ENCODE peak calls at places on chromosomes 11 and 22, in four cellular contexts. E is HL-60, X is breast epithelium, Z is endothelial cell of umbilical vein. I is an unnamed sample.

GRCh38 chr11:116928845-116929244 is 91.4 kb upstream of the APOA1 start:
- DNase-seq in E (no peak), X (no peak), Z (no peak), I (no peak)

GRCh38 chr22:46042786-46043185 is 65.8 kb upstream of the WNT7B start:
- DNase-seq in X (no peak), Z (no peak), E (no peak), I (no peak)

GRCh38 chr11:32334822-32335221 is 100.5 kb downstream of the WT1 start:
- DNase-seq in E (no peak), Z (no peak), X (no peak), I (no peak)

GRCh38 chr11:99893803-99894202 is 793.3 kb upstream of the ARHGAP42 start:
- DNase-seq in X (no peak), E (no peak), Z (no peak), I (no peak)

GRCh38 chr11:117936973-117937372 is 7.8 kb upstream of the TMPRSS13 start:
- DNase-seq in Z (no peak), E (no peak), X (no peak), I (no peak)

GRCh38 chr22:19766506-19767426 is 6.2 kb downstream of the TBX1 start:
- DNase-seq in Z (no peak), X (no peak), E (peak), I (no peak)

GRCh38 chr11:122578168-122578825 is 77.2 kb upstream of the UBASH3B start:
- DNase-seq in Z (no peak), X (no peak), E (no peak), I (no peak)

GRCh38 chr22:21791635-21792625 is 56.3 kb upstream of the YPEL1 start:
- DNase-seq in E (no peak), Z (no peak), X (no peak), I (no peak)

GRCh38 chr22:30327864-30328345 is 1.2 kb upstream of the TBC1D10A start:
- DNase-seq in E (no peak), Z (no peak), X (no peak), I (no peak)

GRCh38 chr22:30325065-30325720 is 1.5 kb downstream of the TBC1D10A start:
- DNase-seq in Z (no peak), E (no peak), X (peak), I (no peak)

GRCh38 chr22:30328466-30329049 is 1.8 kb upstream of the TBC1D10A start:
- DNase-seq in Z (no peak), X (no peak), E (no peak), I (no peak)

GRCh38 chr22:30325724-30326703 is 727 bp downstream of the TBC1D10A start:
- DNase-seq in Z (no peak), E (peak), X (peak), I (peak)

GRCh38 chr22:30326704-30327362 is at the start of gene TBC1D10A:
- DNase-seq in E (peak), X (peak), Z (peak), I (peak)
- TF ChIP-seq POLR2AphosphoS5 in E (no peak), X (peak), Z (peak), I (peak)

GRCh38 chr11:11510939-11511338 is 110.9 kb downstream of the GALNT18 start:
- DNase-seq in E (no peak), Z (no peak), X (peak), I (no peak)
- TF ChIP-seq POLR2AphosphoS5 in E (no peak), Z (no peak), X (no peak), I (no peak)

GRCh38 chr11:1450344-1450875 is 36.2 kb downstream of the MOB2 start:
- DNase-seq in X (no peak), Z (no peak), E (no peak), I (no peak)

GRCh38 chr11:1450958-1451710 is 35.4 kb downstream of the MOB2 start:
- DNase-seq in Z (no peak), E (no peak), X (no peak), I (no peak)

GRCh38 chr11:1448166-1448825 is 38.3 kb downstream of the MOB2 start:
- DNase-seq in Z (no peak), E (no peak), X (no peak), I (no peak)

GRCh38 chr11:1449516-1450270 is 36.9 kb downstream of the MOB2 start:
- DNase-seq in E (no peak), X (no peak), Z (no peak), I (no peak)

DNA sequence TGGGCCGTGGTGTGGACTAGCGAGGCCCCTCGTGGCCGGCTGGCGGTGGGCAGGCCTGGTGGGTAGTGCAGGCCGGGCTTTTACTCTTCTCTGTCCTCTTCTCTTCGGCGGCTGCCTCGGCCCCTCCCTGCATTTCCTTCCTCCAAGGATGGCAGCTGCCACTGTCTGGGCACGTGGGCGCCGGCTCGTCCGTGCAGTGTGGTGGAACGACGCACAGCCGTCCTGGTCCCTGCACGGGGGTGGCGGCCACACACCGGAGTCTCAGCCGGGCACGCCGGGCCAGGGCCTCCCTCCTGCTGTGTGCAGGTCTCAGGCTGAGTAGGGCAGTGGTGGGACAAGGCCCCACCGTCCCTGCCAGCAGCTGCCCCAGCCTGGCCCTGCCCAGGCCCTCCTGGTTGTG is 37.7 kb downstream of the MOB2 start:
- DNase-seq in Z (no peak), E (no peak), X (no peak), I (no peak)
- TF ChIP-seq POLR2AphosphoS5 in Z (no peak), E (no peak), X (no peak), I (no peak)

DNA sequence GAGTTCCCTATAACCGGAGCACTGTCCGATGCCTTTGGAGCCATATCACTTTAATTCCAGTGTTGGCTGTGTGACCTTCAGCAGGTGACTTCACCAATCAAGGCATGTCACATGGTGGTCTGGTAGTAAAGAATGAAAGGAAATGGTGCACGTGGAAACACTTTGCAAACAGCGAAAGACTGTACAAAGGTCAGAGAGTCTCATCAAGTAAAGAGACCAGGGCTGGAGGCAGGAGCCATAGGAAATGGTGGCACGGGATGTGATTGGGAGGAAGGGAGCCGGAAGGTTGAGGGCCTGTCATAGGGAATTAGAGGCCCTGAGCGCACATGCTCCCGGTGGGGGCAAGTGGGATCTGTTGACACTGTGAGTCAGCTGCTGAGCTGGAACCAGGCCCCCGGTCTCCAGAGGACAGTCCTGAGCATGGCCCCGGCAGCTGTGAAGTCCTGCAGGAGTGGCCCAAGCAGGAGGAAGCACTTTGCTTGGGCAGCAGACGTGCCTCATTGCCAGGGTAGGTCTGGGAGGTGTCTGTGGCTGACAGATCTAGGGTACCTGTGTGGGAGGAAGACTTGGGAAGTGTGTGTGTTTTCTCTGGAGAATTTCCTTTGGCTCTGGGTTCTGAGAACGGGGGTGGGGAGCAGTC is 2.0 kb downstream of the DAGLA start:
- DNase-seq in Z (peak), X (no peak), E (no peak), I (no peak)
- TF ChIP-seq POLR2AphosphoS5 in Z (peak), X (peak), E (no peak), I (no peak)